ENCODE peak calls at places on chromosomes 11 and 22, in five cellular contexts. K, L, V, W and Y are unnamed samples.
A peak's percentile ranks its signal among the peaks of the same experiment; 100 is the strongest.

GRCh38 chr22:27980424-27981148 is 61.5 kb upstream of the PITPNB start:
- DNase-seq in K (no peak), L (no peak), V (no peak), W (no peak), Y (no peak)

GRCh38 chr22:50153056-50153755 is 17.3 kb upstream of the PANX2 start:
- DNase-seq in K (no peak), L (no peak), V (no peak), W (no peak), Y (no peak)

GRCh38 chr11:32892355-32893090 is at the start of gene QSER1:
- DNase-seq in K (peak; percentile 74), L (peak; percentile 69), V (peak; percentile 78), W (peak; percentile 37), Y (peak; percentile 28)

GRCh38 chr11:131609921-131610320 is 239.5 kb downstream of the NTM start:
- DNase-seq in K (no peak), L (no peak), V (no peak), W (no peak), Y (no peak)

GRCh38 chr11:129894281-129895125 is 875 bp downstream of the NFRKB start:
- DNase-seq in K (no peak), L (peak; percentile 2), V (peak; percentile 18), W (no peak), Y (no peak)

GRCh38 chr11:95641506-95641905 is 148.1 kb downstream of the FAM76B start:
- DNase-seq in K (no peak), L (no peak), V (no peak), W (no peak), Y (no peak)

GRCh38 chr11:44185522-44185921 is 90.0 kb downstream of the EXT2 start:
- DNase-seq in K (no peak), L (no peak), V (no peak), W (no peak), Y (no peak)

GRCh38 chr11:126549273-126549585 is 193.7 kb downstream of the ST3GAL4 start:
- DNase-seq in K (no peak), L (no peak), V (no peak), W (no peak), Y (no peak)

GRCh38 chr11:123082977-123083376 is 21.0 kb upstream of the HSPA8 start:
- DNase-seq in K (no peak), L (no peak), V (no peak), W (no peak), Y (no peak)

GRCh38 chr22:23557467-23557866 is 22.6 kb downstream of the IGLL1 start:
- DNase-seq in K (no peak), L (no peak), V (no peak), W (no peak), Y (no peak)

GRCh38 chr22:42214625-42215415 is 55.6 kb downstream of the TCF20 start:
- DNase-seq in K (peak; percentile 59), L (no peak), V (no peak), W (no peak), Y (no peak)

GRCh38 chr11:17848709-17849108 is 114.1 kb downstream of the KCNC1 start:
- DNase-seq in K (no peak), L (no peak), V (no peak), W (no peak), Y (no peak)

GRCh38 chr22:19784396-19785175 is 24.0 kb downstream of the TBX1 start:
- DNase-seq in K (no peak), L (no peak), V (no peak), W (no peak), Y (no peak)

DNA sequence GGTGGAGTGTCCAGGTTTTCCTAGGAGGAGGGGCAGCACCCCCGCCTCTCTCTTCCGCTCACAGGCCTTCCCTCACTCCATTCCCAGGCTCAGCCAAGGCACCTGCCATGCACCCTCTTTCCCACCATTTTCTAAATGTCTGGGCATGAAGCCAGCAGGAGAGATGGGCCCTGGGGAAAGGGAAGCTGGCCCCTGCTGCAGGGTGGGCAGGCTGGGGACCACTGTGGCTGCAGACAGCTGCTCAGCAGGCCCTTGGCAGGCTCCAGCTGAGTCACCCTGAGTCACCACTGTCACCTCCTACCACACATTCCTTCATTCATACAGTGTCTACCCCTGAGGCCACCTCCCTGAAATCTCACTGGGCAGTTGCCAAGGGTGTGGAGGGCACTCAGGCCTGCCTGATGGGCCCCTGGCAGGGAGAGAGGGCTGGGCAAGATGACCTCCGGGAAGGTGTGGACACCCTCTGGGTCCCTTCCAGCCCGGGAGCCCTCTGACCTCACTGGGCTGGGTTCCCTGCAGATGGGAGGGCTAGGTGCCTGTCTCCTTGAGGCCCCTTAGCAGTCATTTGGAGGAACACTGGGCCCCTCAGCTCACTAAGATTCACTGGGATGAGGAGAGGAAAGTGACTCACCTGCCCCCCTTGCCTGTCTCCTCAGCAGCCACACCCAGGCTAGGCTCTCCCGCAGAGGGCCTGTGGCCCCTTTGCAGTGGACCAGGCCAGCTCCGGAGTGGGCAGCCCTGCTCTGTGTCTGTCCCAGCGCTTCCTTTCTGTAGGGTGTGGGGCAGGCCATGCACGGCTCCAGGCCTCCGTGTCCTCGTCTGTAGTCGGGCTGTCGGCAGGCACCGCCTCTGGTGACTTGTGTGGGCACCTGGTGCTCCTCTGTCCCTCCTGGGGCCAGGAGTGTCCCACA is 7.8 kb downstream of the MYEOV start:
- DNase-seq in K (no peak), L (peak; percentile 28), V (peak; percentile 100), W (no peak), Y (peak; percentile 97)
- H3K4me3 ChIP-seq in K (no peak overlapping the region), L (no peak overlapping the region), V (no peak overlapping the region), W (no peak overlapping the region), Y (peak overlapping the region; percentile 21)

GRCh38 chr22:32804036-32804435 is 2.5 kb downstream of the TIMP3 start:
- DNase-seq in K (no peak), L (peak; percentile 62), V (peak; percentile 30), W (no peak), Y (no peak)

GRCh38 chr22:32803020-32803758 is 1.7 kb downstream of the TIMP3 start:
- DNase-seq in K (no peak), L (no peak), V (peak; percentile 34), W (no peak), Y (no peak)

GRCh38 chr22:32805586-32805881 is 4.0 kb downstream of the TIMP3 start:
- DNase-seq in K (no peak), L (no peak), V (no peak), W (no peak), Y (no peak)

GRCh38 chr22:32806296-32806695 is 4.8 kb downstream of the TIMP3 start:
- DNase-seq in K (no peak), L (no peak), V (no peak), W (no peak), Y (no peak)

GRCh38 chr22:32804823-32805585 is 3.5 kb downstream of the TIMP3 start:
- DNase-seq in K (no peak), L (no peak), V (no peak), W (no peak), Y (no peak)
- H3K4me3 ChIP-seq in K (peak overlapping the region; percentile 97), L (no peak overlapping the region), V (no peak overlapping the region), W (no peak overlapping the region), Y (no peak overlapping the region)

DNA sequence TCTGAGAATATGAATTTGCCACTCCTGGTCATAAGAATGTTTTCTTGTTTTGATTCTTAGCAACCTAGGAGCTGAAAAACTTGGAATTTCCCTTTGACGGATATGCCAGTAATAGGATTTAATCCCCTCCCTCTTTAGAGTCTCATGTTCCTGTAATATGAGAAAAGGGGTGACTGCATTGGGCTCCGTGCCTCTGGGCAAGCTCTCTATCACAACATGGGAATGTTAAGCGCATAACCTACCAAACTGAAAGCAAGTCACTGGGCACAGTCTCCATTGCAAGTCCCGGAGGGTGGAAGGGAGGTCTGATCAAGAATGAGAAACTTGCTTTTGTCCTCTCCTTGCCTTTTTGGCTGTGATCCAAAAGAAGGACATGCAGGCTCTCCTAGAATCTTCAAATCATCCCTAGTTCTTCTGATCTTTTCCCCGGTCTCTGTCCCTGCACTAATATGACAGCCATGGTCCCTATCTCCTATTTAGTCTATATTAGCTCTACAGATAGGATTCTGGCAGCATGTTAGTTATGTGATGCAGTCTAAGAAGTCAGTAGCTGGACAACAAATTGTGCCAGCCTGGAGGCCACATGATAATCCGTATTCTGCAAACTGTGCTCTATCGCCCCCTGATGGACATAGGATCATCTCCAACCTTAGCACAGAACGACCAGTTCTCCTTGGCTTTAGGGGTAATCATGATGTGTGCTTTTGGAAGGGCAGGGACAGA is 11.7 kb downstream of the OR10D3 start:
- DNase-seq in K (no peak), L (peak; percentile 82), V (peak; percentile 19), W (no peak), Y (peak; percentile 33)
- H3K4me3 ChIP-seq in K (no peak overlapping the region), L (no peak overlapping the region), V (no peak overlapping the region), W (no peak overlapping the region), Y (no peak overlapping the region)

GRCh38 chr22:46046299-46046685 is 69.3 kb upstream of the WNT7B start:
- DNase-seq in K (no peak), L (no peak), V (no peak), W (no peak), Y (no peak)

GRCh38 chr22:46047226-46047625 is 70.3 kb upstream of the WNT7B start:
- DNase-seq in K (no peak), L (no peak), V (no peak), W (no peak), Y (no peak)

GRCh38 chr22:46044718-46045458 is 67.9 kb upstream of the WNT7B start:
- DNase-seq in K (no peak), L (peak; percentile 46), V (peak; percentile 38), W (no peak), Y (no peak)

GRCh38 chr22:46043816-46044717 is 67.1 kb upstream of the WNT7B start:
- DNase-seq in K (no peak), L (no peak), V (no peak), W (no peak), Y (no peak)

DNA sequence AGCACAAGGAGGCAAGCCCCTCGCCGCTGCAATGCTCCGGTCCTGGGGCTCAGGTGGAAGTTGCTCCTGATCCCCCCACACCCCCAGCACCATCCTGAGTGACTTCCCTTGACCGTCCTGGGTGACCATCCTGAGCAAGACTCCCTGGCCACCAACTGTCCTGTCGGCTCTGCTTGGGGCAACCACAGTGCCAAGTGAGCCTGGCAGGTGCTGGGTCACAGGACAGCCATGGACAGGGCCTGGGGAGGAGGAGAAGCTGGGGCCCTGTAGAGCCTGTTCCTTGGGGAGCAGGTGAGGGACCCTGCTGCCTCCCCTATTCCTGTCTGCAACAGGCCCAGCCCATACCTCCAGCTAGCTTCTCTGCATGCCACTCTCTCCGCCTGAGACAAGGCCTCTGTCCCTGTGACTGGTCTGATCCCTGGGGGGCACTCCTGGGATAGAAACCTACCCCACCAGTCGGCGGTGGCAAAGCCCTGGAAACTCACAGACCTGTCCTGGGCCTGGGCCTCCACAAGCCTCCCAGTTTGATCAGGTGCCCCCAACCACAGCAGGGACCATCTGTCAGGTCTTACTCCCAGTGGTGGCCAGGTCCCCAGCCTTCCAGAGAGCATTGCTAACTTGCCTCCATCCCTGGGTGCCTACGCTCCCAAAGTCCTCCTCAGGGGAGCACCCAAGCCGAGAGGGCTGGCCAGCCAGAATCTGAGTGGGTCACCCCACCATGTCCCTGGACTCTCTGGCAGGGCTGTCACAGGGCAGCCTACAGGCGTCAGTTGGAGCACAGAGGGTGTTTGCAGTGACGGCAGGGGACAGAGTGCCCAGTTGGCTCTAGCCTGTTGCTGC is 68.7 kb upstream of the WNT7B start:
- DNase-seq in K (no peak), L (no peak), V (no peak), W (no peak), Y (no peak)
- H3K4me3 ChIP-seq in K (peak overlapping the region; percentile 64), L (no peak overlapping the region), V (peak overlapping the region; percentile 53), W (peak overlapping the region; percentile 46), Y (peak overlapping the region; percentile 13)